ENCODE peak calls at places on chromosome 2, in eight cellular contexts. G is cardiac fibroblast, F is uterus, E is neural crest cell, S is foreskin fibroblast, R is HCT116, C is AG09309, H is A549. Z is an unnamed sample.

GRCh38 chr2:20378891-20379519 is 28.4 kb upstream of the PUM2 start:
- DNase-seq in G (peak), F (peak), E (peak), S (peak), R (peak), C (peak), H (peak), Z (peak)

GRCh38 chr2:63614983-63615945 is 26.5 kb downstream of the MDH1 start:
- DNase-seq in G (peak), F (no peak), E (no peak), S (peak), R (peak), C (peak), H (no peak), Z (no peak)

GRCh38 chr2:23498941-23499340 is 114.0 kb downstream of the KLHL29 start:
- DNase-seq in G (peak), F (no peak), E (no peak), S (peak), R (no peak), C (no peak), H (no peak), Z (no peak)

GRCh38 chr2:192957425-192957824 is 762.7 kb upstream of the TMEFF2 start:
- DNase-seq in G (no peak), F (no peak), E (no peak), S (no peak), R (no peak), C (no peak), H (no peak), Z (no peak)

GRCh38 chr2:180679693-180680092 is 300.7 kb upstream of the UBE2E3 start:
- DNase-seq in G (peak), F (no peak), E (no peak), S (no peak), R (no peak), C (no peak), H (no peak), Z (peak)

GRCh38 chr2:188444106-188444835 is 152.6 kb downstream of the GULP1 start:
- DNase-seq in G (peak), F (no peak), E (no peak), S (no peak), R (no peak), C (no peak), H (no peak), Z (no peak)

GRCh38 chr2:46988733-46989481 is 73.3 kb upstream of the MCFD2 start:
- DNase-seq in G (no peak), F (no peak), E (no peak), S (no peak), R (no peak), C (no peak), H (no peak), Z (no peak)

GRCh38 chr2:152548111-152548875 is 169.0 kb downstream of the PRPF40A start:
- DNase-seq in G (peak), F (no peak), E (no peak), S (no peak), R (no peak), C (no peak), H (no peak), Z (no peak)

GRCh38 chr2:133607679-133608078 is 39.4 kb upstream of the NCKAP5 start:
- DNase-seq in G (no peak), F (no peak), E (no peak), S (no peak), R (no peak), C (peak), H (no peak), Z (no peak)

GRCh38 chr2:191539068-191539467 is 138.9 kb upstream of the NABP1 start:
- DNase-seq in G (peak), F (no peak), E (peak), S (no peak), R (peak), C (no peak), H (peak), Z (peak)

GRCh38 chr2:10161961-10162441 is 39.5 kb downstream of the RRM2 start:
- DNase-seq in G (peak), F (no peak), E (no peak), S (no peak), R (no peak), C (no peak), H (no peak), Z (no peak)

GRCh38 chr2:239362497-239362896 is 38.3 kb downstream of the HDAC4 start:
- DNase-seq in G (no peak), F (no peak), E (no peak), S (no peak), R (no peak), C (no peak), H (no peak), Z (no peak)

GRCh38 chr2:198757069-198757468 is 700.7 kb downstream of the SATB2 start:
- DNase-seq in G (no peak), F (no peak), E (no peak), S (no peak), R (no peak), C (no peak), H (no peak), Z (no peak)

GRCh38 chr2:71785550-71785951 is 332.2 kb downstream of the DYSF start:
- DNase-seq in G (no peak), F (no peak), E (no peak), S (no peak), R (no peak), C (no peak), H (no peak), Z (peak)

GRCh38 chr2:72887836-72888437 is 729 bp downstream of the SPR start:
- DNase-seq in G (peak), F (peak), E (peak), S (peak), R (peak), C (peak), H (peak), Z (peak)
- TF ChIP-seq CTCF in G (peak), F (peak), E (peak), S (peak), R (peak), C (peak), H (peak), Z (peak)

GRCh38 chr2:57597940-57598339 is 448.7 kb upstream of the VRK2 start:
- DNase-seq in G (no peak), F (no peak), E (no peak), S (no peak), R (no peak), C (no peak), H (no peak), Z (no peak)
- TF ChIP-seq CTCF in G (no peak), F (no peak), E (no peak), S (no peak), R (no peak), C (no peak), H (no peak), Z (no peak)

GRCh38 chr2:140869107-140869506 is 1261.7 kb downstream of the LRP1B start:
- DNase-seq in G (no peak), F (no peak), E (no peak), S (no peak), R (no peak), C (no peak), H (no peak), Z (no peak)

GRCh38 chr2:140861666-140862065 is 1269.2 kb downstream of the LRP1B start:
- DNase-seq in G (no peak), F (no peak), E (no peak), S (no peak), R (no peak), C (no peak), H (no peak), Z (no peak)

GRCh38 chr2:140865851-140866250 is 1265.0 kb downstream of the LRP1B start:
- DNase-seq in G (no peak), F (no peak), E (no peak), S (no peak), R (no peak), C (no peak), H (no peak), Z (no peak)

DNA sequence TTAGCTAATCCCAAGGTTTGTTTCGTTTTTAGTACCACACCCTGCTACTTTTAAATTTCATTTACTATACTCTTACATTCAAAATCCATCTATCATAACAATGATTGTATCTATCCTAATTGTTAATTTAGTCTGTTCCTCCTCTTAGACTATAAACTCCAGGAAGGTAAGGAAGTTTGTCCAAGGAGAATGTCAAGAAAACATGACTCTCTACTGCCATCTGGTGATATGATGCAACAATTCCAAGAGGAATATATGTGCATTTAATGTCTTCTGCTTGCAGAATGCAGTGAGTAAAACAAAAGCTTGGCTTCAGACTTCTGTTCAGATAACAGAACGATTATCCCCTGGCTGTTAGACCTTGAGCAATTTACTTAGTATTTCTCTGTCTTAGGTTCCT is 1267.1 kb downstream of the LRP1B start:
- DNase-seq in G (peak), F (no peak), E (no peak), S (peak), R (peak), C (peak), H (peak), Z (peak)
- TF ChIP-seq CTCF in G (peak), F (peak), E (peak), S (peak), R (peak), C (peak), H (peak), Z (peak)

GRCh38 chr2:39326644-39327043 is 82.9 kb upstream of the CDKL4 start:
- DNase-seq in G (no peak), F (no peak), E (no peak), S (no peak), R (no peak), C (no peak), H (no peak), Z (no peak)
- TF ChIP-seq CTCF in G (no peak), F (no peak), E (no peak), S (no peak), R (peak), C (no peak), H (no peak), Z (no peak)

DNA sequence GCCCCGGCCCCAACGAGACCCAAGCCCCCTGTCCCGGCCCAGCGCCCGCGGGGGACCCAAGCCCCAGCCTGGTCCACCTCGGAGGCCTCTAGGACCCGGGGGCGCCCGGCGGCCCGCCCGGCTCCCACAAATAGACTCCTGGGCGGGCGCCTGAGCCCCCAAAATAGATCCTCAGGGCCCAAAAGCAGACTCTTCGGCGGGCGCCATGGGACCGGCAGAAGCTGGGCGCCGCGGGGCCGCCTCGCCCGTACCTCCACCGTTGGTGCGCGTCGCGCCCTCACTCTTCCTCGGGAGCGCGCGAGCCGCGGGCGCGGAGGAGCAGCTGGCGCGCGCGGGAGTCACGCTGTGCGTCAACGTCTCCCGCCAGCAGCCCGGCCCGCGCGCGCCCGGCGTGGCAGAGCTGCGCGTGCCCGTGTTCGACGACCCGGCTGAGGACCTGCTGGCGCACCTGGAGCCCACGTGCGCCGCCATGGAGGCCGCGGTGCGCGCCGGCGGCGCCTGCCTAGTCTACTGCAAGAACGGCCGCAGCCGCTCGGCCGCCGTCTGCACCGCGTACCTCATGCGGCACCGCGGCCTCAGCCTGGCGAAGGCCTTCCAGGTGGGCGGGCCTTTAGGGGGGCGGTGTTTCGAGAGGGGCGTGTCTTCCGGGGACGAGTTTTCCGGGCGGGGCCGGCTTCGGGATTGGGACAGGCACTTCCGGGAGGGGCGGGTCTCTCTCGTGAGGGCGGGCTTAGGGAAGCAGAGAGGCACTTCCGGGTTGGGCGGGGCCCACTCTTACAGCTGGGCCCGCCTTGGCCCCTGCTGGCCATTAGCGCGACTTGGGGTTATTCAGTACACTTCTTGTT is 545 bp downstream of the DUSP28 start:
- DNase-seq in G (peak), F (peak), E (peak), S (peak), R (peak), C (peak), H (peak), Z (peak)
- TF ChIP-seq CTCF in G (peak), F (peak), E (peak), S (no peak), R (peak), C (peak), H (no peak), Z (no peak)

DNA sequence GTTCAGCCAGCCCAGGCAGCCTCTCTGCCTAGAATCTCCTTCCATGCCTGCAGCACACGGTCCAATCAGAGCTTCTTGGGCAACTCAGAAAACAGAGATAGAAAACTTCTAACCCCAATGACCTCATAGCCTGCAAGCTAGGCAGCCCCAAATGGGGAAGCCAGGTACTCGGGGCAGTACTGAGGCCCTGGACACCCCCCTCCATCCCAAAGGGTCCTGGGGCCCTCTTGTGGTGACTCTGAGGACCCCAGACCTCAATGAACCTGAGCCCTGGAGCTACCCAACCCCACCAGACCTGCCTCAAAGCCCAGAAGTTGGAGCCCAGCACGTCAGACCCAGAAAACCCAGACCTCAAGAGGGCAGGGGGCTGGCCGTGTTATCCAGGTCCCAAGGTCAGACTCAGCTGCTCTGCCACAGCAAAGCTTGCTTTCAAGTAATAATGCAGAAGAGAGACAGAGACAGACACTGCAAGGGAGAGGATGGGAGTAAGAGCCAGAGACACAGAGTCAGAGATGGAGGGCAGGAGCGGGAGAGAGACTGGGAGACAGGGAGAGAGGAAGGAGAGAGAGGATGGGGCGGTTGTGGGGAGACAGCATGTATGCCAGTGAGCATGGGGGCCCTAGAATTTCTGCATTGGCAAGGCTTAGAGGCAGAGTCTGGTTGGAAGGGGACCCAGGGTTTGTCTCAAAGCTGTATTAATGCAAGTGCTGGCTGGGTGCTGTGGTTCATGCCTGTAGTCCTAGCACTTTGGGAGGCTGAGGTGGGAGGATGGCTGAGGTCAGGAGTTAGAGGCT is 28.2 kb downstream of the SERTAD2 start:
- DNase-seq in G (no peak), F (no peak), E (no peak), S (no peak), R (no peak), C (no peak), H (no peak), Z (no peak)
- TF ChIP-seq CTCF in G (no peak), F (no peak), E (no peak), S (no peak), R (no peak), C (no peak), H (no peak), Z (no peak)

Z was measured in endothelial cell.